ENCODE peak calls at places on chromosome 18, in eight cellular contexts. W, J, Y, G, F, S, O and N are unnamed samples.

GRCh38 chr18:21004721-21005120 is 106.9 kb downstream of the ROCK1 start:
- DNase-seq in S (no peak), O (peak; percentile 76), G (peak; percentile 94), W (no peak), Y (no peak), F (no peak), J (no peak), N (no peak)

GRCh38 chr18:24369420-24369819 is 28.2 kb downstream of the OSBPL1A start:
- DNase-seq in F (no peak), G (no peak), Y (no peak), J (no peak), S (peak; percentile 5), W (no peak), O (no peak), N (no peak)

GRCh38 chr18:36075862-36076587 is 8.7 kb upstream of the RPRD1A start:
- DNase-seq in F (peak; percentile 83), Y (no peak), O (peak; percentile 75), J (no peak), S (no peak), W (no peak), G (peak; percentile 81), N (no peak)

GRCh38 chr18:45686892-45687611 is 36.9 kb upstream of the SLC14A1 start:
- DNase-seq in S (no peak), F (no peak), Y (no peak), J (peak; percentile 36), O (no peak), W (peak; percentile 17), G (no peak), N (no peak)

GRCh38 chr18:59874166-59874565 is 25.6 kb upstream of the PMAIP1 start:
- DNase-seq in W (no peak), Y (no peak), O (peak; percentile 85), S (no peak), G (peak; percentile 81), F (no peak), J (no peak), N (no peak)

GRCh38 chr18:49319590-49319989 is 140.9 kb downstream of the DYM start:
- DNase-seq in O (no peak), J (no peak), W (no peak), S (no peak), G (no peak), F (no peak), Y (no peak), N (no peak)

GRCh38 chr18:74654637-74655036 is 57.0 kb downstream of the ZNF407 start:
- DNase-seq in F (no peak), G (peak; percentile 58), S (no peak), J (no peak), O (peak; percentile 33), Y (no peak), W (no peak), N (no peak)

GRCh38 chr18:49751427-49752094 is 61.8 kb downstream of the ACAA2 start:
- DNase-seq in S (no peak), J (no peak), O (no peak), G (no peak), Y (no peak), W (no peak), F (no peak), N (no peak)

GRCh38 chr18:39624934-39625333 is 2059.3 kb upstream of the CELF4 start:
- DNase-seq in W (no peak), G (peak; percentile 69), J (no peak), S (no peak), F (no peak), Y (no peak), O (peak; percentile 53), N (no peak)

GRCh38 chr18:69982417-69982816 is 34.7 kb upstream of the CD226 start:
- DNase-seq in W (no peak), F (no peak), G (no peak), J (no peak), Y (no peak), O (no peak), S (no peak), N (no peak)

GRCh38 chr18:9287037-9287436 is 47.5 kb upstream of the TWSG1 start:
- DNase-seq in F (no peak), J (no peak), S (no peak), Y (no peak), G (no peak), W (no peak), O (no peak), N (no peak)

GRCh38 chr18:48453330-48454063 is 44.3 kb upstream of the ZBTB7C start:
- DNase-seq in Y (no peak), F (no peak), G (no peak), J (no peak), S (no peak), O (no peak), W (no peak), N (no peak)

GRCh38 chr18:32724071-32724696 is 48.6 kb downstream of the KLHL14 start:
- DNase-seq in O (no peak), J (no peak), W (no peak), S (no peak), Y (no peak), F (no peak), G (no peak), N (no peak)

GRCh38 chr18:48950536-48951447 is at the start of gene SMAD7:
- DNase-seq in F (no peak), J (no peak), O (no peak), G (peak; percentile 41), Y (no peak), W (no peak), S (no peak), N (no peak)

GRCh38 chr18:37537868-37538525 is 27.6 kb downstream of the CELF4 start:
- DNase-seq in J (no peak), Y (peak; percentile 92), G (peak; percentile 71), S (peak; percentile 10), F (peak; percentile 38), O (peak; percentile 55), W (no peak), N (peak; percentile 53)